ENCODE peak calls at places on chromosomes 11 and 22, in nine cellular contexts. R, Y, V, O, N, E, F, B and H are unnamed samples.

GRCh38 chr11:111963786-111964385 is 26.7 kb downstream of the DIXDC1 start:
- DNase-seq in R (no peak), Y (no peak), V (no peak), O (no peak), N (no peak), E (no peak), F (no peak), B (peak; percentile 37), H (no peak)

GRCh38 chr11:87290304-87290922 is 252.7 kb downstream of the TMEM135 start:
- DNase-seq in R (no peak), Y (no peak), V (no peak), O (no peak), N (no peak), E (peak; percentile 42), F (no peak), B (no peak), H (no peak)

GRCh38 chr11:61666684-61667297 is 13.4 kb upstream of the DAGLA start:
- DNase-seq in R (peak; percentile 13), Y (no peak), V (no peak), O (no peak), N (no peak), E (no peak), F (peak; percentile 25), B (no peak), H (peak; percentile 89)

GRCh38 chr11:68263444-68264035 is 8.2 kb downstream of the C11orf24 start:
- DNase-seq in R (no peak), Y (no peak), V (no peak), O (no peak), N (no peak), E (no peak), F (peak; percentile 6), B (no peak), H (peak; percentile 34)

GRCh38 chr11:112363527-112363926 is 102.9 kb upstream of the PLET1 start:
- DNase-seq in R (no peak), Y (no peak), V (no peak), O (no peak), N (no peak), E (no peak), F (no peak), B (no peak), H (no peak)

GRCh38 chr11:133956650-133957633 is at the start of gene IGSF9B:
- DNase-seq in R (peak; percentile 92), Y (peak; percentile 93), V (peak; percentile 90), O (peak; percentile 67), N (peak; percentile 95), E (peak; percentile 82), F (peak; percentile 92), B (peak; percentile 90), H (peak; percentile 83)

GRCh38 chr11:33769542-33769941 is 4.8 kb downstream of the FBXO3 start:
- DNase-seq in R (no peak), Y (no peak), V (no peak), O (no peak), N (no peak), E (no peak), F (no peak), B (no peak), H (no peak)

GRCh38 chr11:64564947-64565889 is 25.8 kb upstream of the SLC22A12 start:
- DNase-seq in R (no peak), Y (peak; percentile 57), V (no peak), O (no peak), N (no peak), E (no peak), F (peak; percentile 91), B (peak; percentile 47), H (peak; percentile 60)

GRCh38 chr22:44916281-44917231 is 93.2 kb downstream of the PHF21B start:
- DNase-seq in R (no peak), Y (peak; percentile 60), V (no peak), O (no peak), N (no peak), E (no peak), F (no peak), B (no peak), H (no peak)

GRCh38 chr11:111185259-111185658 is 60.3 kb upstream of the POU2AF2 start:
- DNase-seq in R (no peak), Y (no peak), V (no peak), O (no peak), N (no peak), E (no peak), F (no peak), B (no peak), H (no peak)

GRCh38 chr11:77211594-77212251 is 83.7 kb downstream of the MYO7A start:
- DNase-seq in R (no peak), Y (no peak), V (no peak), O (no peak), N (no peak), E (no peak), F (no peak), B (no peak), H (no peak)

GRCh38 chr11:106030609-106031008 is 8.6 kb upstream of the MSANTD4 start:
- DNase-seq in R (no peak), Y (no peak), V (no peak), O (no peak), N (no peak), E (no peak), F (no peak), B (no peak), H (no peak)

GRCh38 chr22:29325785-29326315 is 10.4 kb upstream of the RASL10A start:
- DNase-seq in R (no peak), Y (no peak), V (no peak), O (no peak), N (peak; percentile 65), E (no peak), F (no peak), B (no peak), H (no peak)

GRCh38 chr11:109939176-109939810 is 153.9 kb upstream of the ZC3H12C start:
- DNase-seq in R (no peak), Y (no peak), V (peak; percentile 29), O (no peak), N (no peak), E (peak; percentile 40), F (no peak), B (peak; percentile 35), H (peak; percentile 59)

GRCh38 chr11:70116386-70117077 is 38.4 kb downstream of the ANO1 start:
- DNase-seq in R (no peak), Y (no peak), V (peak; percentile 54), O (no peak), N (no peak), E (no peak), F (no peak), B (no peak), H (peak; percentile 36)

GRCh38 chr11:17388609-17389204 is at the start of gene KCNJ11:
- DNase-seq in R (no peak), Y (no peak), V (no peak), O (peak; percentile 31), N (no peak), E (no peak), F (peak; percentile 71), B (peak; percentile 48), H (no peak)

GRCh38 chr11:27204527-27204926 is 158.5 kb downstream of the CCDC34 start:
- DNase-seq in R (no peak), Y (no peak), V (no peak), O (no peak), N (no peak), E (no peak), F (peak; percentile 54), B (peak; percentile 61), H (peak; percentile 36)

GRCh38 chr11:111128471-111128870 is 117.1 kb upstream of the POU2AF2 start:
- DNase-seq in R (no peak), Y (no peak), V (no peak), O (no peak), N (no peak), E (no peak), F (no peak), B (no peak), H (no peak)

GRCh38 chr11:111761056-111761455 is 5.1 kb downstream of the PPP2R1B start:
- DNase-seq in R (no peak), Y (no peak), V (no peak), O (no peak), N (no peak), E (no peak), F (no peak), B (no peak), H (no peak)

GRCh38 chr11:18394928-18395734 is 768 bp downstream of the LDHA start:
- DNase-seq in R (peak; percentile 72), Y (no peak), V (peak; percentile 10), O (peak; percentile 30), N (no peak), E (peak; percentile 17), F (peak; percentile 34), B (peak; percentile 51), H (peak; percentile 20)

GRCh38 chr22:33838644-33839043 is 81.6 kb downstream of the LARGE1 start:
- DNase-seq in R (no peak), Y (no peak), V (no peak), O (no peak), N (no peak), E (no peak), F (no peak), B (no peak), H (no peak)

GRCh38 chr11:73636249-73636648 is 10.1 kb upstream of the PLEKHB1 start:
- DNase-seq in R (no peak), Y (no peak), V (no peak), O (no peak), N (no peak), E (no peak), F (no peak), B (no peak), H (no peak)

GRCh38 chr11:14969922-14970323 is 2.2 kb downstream of the CALCA start:
- DNase-seq in R (no peak), Y (no peak), V (no peak), O (no peak), N (peak; percentile 85), E (peak; percentile 63), F (peak; percentile 92), B (peak; percentile 80), H (peak; percentile 58)
- H3K27me3 ChIP-seq in R (peaks cover 3% of the 10 kb centered on the region), Y (no peaks in the 10 kb centered on the region), V (peaks cover 21% of the 10 kb centered on the region), O (peaks cover 8% of the 10 kb centered on the region), N (no peaks in the 10 kb centered on the region), E (peaks cover 27% of the 10 kb centered on the region), F (peaks cover 40% of the 10 kb centered on the region), B (peaks cover 24% of the 10 kb centered on the region), H (peaks cover 1% of the 10 kb centered on the region)

DNA sequence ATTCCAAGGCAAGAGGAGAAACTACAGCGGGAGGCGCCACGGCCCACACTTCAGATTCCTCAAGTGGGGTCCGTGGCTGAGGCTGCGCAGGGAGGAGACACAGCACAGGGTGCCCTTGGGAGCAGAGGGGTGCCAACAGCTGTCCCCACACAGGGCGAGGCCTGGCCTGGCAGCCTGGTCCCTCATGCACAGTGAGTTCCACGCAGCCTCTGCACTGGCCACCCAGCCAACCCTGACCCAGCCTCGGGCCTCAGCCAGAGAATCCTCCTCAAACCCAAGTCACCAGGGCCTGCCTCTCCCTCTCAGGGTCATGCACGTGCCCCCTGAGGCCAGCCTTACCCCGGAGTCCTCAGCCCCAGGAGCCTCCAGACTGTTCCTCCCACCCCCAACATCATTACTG is 22.4 kb upstream of the MOB2 start:
- DNase-seq in R (peak; percentile 36), Y (peak; percentile 67), V (no peak), O (no peak), N (peak; percentile 74), E (no peak), F (no peak), B (no peak), H (no peak)
- H3K27me3 ChIP-seq in R (no peaks in the 10 kb centered on the region), Y (no peaks in the 10 kb centered on the region), V (no peaks in the 10 kb centered on the region), O (no peaks in the 10 kb centered on the region), N (no peaks in the 10 kb centered on the region), E (no peaks in the 10 kb centered on the region), F (no peaks in the 10 kb centered on the region), B (no peaks in the 10 kb centered on the region), H (no peaks in the 10 kb centered on the region)

GRCh38 chr11:1392561-1392960 is 2.8 kb downstream of the BRSK2 start:
- DNase-seq in R (peak; percentile 45), Y (no peak), V (no peak), O (no peak), N (no peak), E (no peak), F (no peak), B (no peak), H (no peak)
- H3K27me3 ChIP-seq in R (no peaks in the 10 kb centered on the region), Y (no peaks in the 10 kb centered on the region), V (peaks cover 6% of the 10 kb centered on the region), O (peaks cover 11% of the 10 kb centered on the region), N (no peaks in the 10 kb centered on the region), E (no peaks in the 10 kb centered on the region), F (no peaks in the 10 kb centered on the region), B (no peaks in the 10 kb centered on the region), H (no peaks in the 10 kb centered on the region)

GRCh38 chr11:1395773-1396374 is 6.1 kb downstream of the BRSK2 start:
- DNase-seq in R (peak; percentile 28), Y (no peak), V (no peak), O (no peak), N (no peak), E (no peak), F (no peak), B (no peak), H (no peak)
- H3K27me3 ChIP-seq in R (no peaks in the 10 kb centered on the region), Y (no peaks in the 10 kb centered on the region), V (peaks cover 6% of the 10 kb centered on the region), O (peaks cover 8% of the 10 kb centered on the region), N (no peaks in the 10 kb centered on the region), E (no peaks in the 10 kb centered on the region), F (no peaks in the 10 kb centered on the region), B (no peaks in the 10 kb centered on the region), H (no peaks in the 10 kb centered on the region)